ENCODE peak calls at places on chromosomes 1 and 21, in five cellular contexts. H is M059J, Z is HEK293T, A is left ventricle myocardium inferior, T is naive B cell. E is an unnamed sample.

GRCh38 chr1:46393510-46393909 is 607 bp upstream of the FAAH start:
- DNase-seq in H (no peak), Z (no peak), A (no peak), T (no peak), E (no peak)

GRCh38 chr1:208078752-208079151 is 165.4 kb downstream of the PLXNA2 start:
- DNase-seq in H (no peak), Z (no peak), A (no peak), T (no peak), E (no peak)

GRCh38 chr1:67052741-67053534 is 1.0 kb downstream of the SLC35D1 start:
- DNase-seq in H (peak), Z (peak), A (peak), T (peak), E (peak)

GRCh38 chr1:164590592-164590991 is 31.6 kb downstream of the PBX1 start:
- DNase-seq in H (peak), Z (no peak), A (no peak), T (no peak), E (no peak)

GRCh38 chr1:50968884-50969610 is 998 bp upstream of the CDKN2C start:
- DNase-seq in H (no peak), Z (no peak), A (peak), T (peak), E (no peak)

GRCh38 chr1:185499986-185500626 is 183.1 kb upstream of the IVNS1ABP start:
- DNase-seq in H (peak), Z (no peak), A (no peak), T (no peak), E (no peak)

GRCh38 chr1:30485072-30485471 is 238.3 kb downstream of the MATN1 start:
- DNase-seq in H (no peak), Z (no peak), A (no peak), T (no peak), E (no peak)

GRCh38 chr1:13702425-13703127 is 2.6 kb downstream of the PRDM2 start:
- DNase-seq in H (no peak), Z (no peak), A (no peak), T (peak), E (no peak)

GRCh38 chr1:160705176-160705745 is 6.4 kb downstream of the CD48 start:
- DNase-seq in H (no peak), Z (no peak), A (no peak), T (peak), E (no peak)

GRCh38 chr1:94974824-94975223 is 47.9 kb upstream of the CNN3 start:
- DNase-seq in H (peak), Z (no peak), A (no peak), T (no peak), E (no peak)

GRCh38 chr1:33433509-33434362 is 2.8 kb upstream of the PHC2 start:
- DNase-seq in H (peak), Z (no peak), A (no peak), T (no peak), E (no peak)

GRCh38 chr1:229411434-229412055 is 22.3 kb downstream of the ACTA1 start:
- DNase-seq in H (no peak), Z (no peak), A (no peak), T (no peak), E (no peak)

GRCh38 chr1:22291926-22292788 is 149.3 kb upstream of the WNT4 start:
- DNase-seq in H (no peak), Z (no peak), A (no peak), T (no peak), E (no peak)

GRCh38 chr1:75275107-75275506 is 140.9 kb downstream of the LHX8 start:
- DNase-seq in H (no peak), Z (no peak), A (no peak), T (no peak), E (no peak)

GRCh38 chr1:234820597-234820996 is 210.6 kb upstream of the IRF2BP2 start:
- DNase-seq in H (no peak), Z (no peak), A (no peak), T (no peak), E (no peak)

GRCh38 chr1:179126338-179127060 is 44.6 kb downstream of the TOR3A start:
- DNase-seq in H (peak), Z (no peak), A (no peak), T (no peak), E (no peak)

GRCh38 chr1:45327644-45328515 is 1.2 kb downstream of the HPDL start:
- DNase-seq in H (no peak), Z (no peak), A (no peak), T (no peak), E (no peak)

GRCh38 chr1:39295901-39296300 is 91.4 kb downstream of the MACF1 start:
- DNase-seq in H (no peak), Z (no peak), A (no peak), T (no peak), E (no peak)

GRCh38 chr1:2556277-2557145 is at the start of gene TNFRSF14:
- DNase-seq in H (peak), Z (no peak), A (no peak), T (peak), E (no peak)

GRCh38 chr1:24015226-24016210 is 35.4 kb upstream of the SRSF10 start:
- DNase-seq in H (no peak), Z (no peak), A (no peak), T (no peak), E (no peak)

GRCh38 chr21:42474043-42474831 is 21.8 kb downstream of the RSPH1 start:
- DNase-seq in H (peak), Z (no peak), A (no peak), T (peak), E (no peak)

GRCh38 chr1:185701650-185702049 is 32.5 kb upstream of the HMCN1 start:
- DNase-seq in H (no peak), Z (no peak), A (no peak), T (no peak), E (no peak)

GRCh38 chr1:177471244-177471643 is 300.5 kb downstream of the BRINP2 start:
- DNase-seq in H (no peak), Z (no peak), A (no peak), T (no peak), E (no peak)

GRCh38 chr1:12338793-12339192 is 109.0 kb downstream of the VPS13D start:
- DNase-seq in H (no peak), Z (no peak), A (no peak), T (no peak), E (no peak)

E was measured in neuronal stem cell.